ENCODE peak calls at places on chromosomes 12 and 14, in five cellular contexts. E, C, K, A and Z are unnamed samples.

GRCh38 chr12:121784460-121784859 is 9.0 kb downstream of the RHOF start:
- DNase-seq in C (peak; percentile 91), E (no peak), K (no peak), A (no peak), Z (peak; percentile 96)

GRCh38 chr14:34000396-34000795 is 49.5 kb upstream of the EGLN3 start:
- DNase-seq in A (no peak), E (no peak), C (no peak), K (no peak), Z (no peak)

GRCh38 chr12:58925111-58925732 is 4.9 kb upstream of the LRIG3 start:
- DNase-seq in A (no peak), C (peak; percentile 89), E (no peak), K (no peak), Z (no peak)

GRCh38 chr14:36661506-36662257 is at the start of gene PAX9:
- DNase-seq in A (peak; percentile 86), E (peak; percentile 86), K (peak; percentile 89), C (peak; percentile 46), Z (peak; percentile 66)

GRCh38 chr12:99372257-99372933 is 275.2 kb upstream of the GARIN6 start:
- DNase-seq in A (no peak), K (no peak), E (no peak), C (no peak), Z (no peak)

GRCh38 chr12:6533653-6534157 is 612 bp upstream of the GAPDH start:
- DNase-seq in K (peak; percentile 69), E (peak; percentile 70), C (peak; percentile 78), A (peak; percentile 68), Z (peak; percentile 75)

GRCh38 chr12:6852651-6853354 is 853 bp downstream of the USP5 start:
- DNase-seq in K (no peak), E (no peak), A (peak; percentile 50), C (peak; percentile 86), Z (peak; percentile 79)

GRCh38 chr14:36217732-36218131 is 41.2 kb upstream of the PTCSC3 start:
- DNase-seq in E (peak; percentile 76), K (no peak), C (no peak), A (no peak), Z (peak; percentile 35)

GRCh38 chr14:100076133-100076532 is 10.9 kb downstream of the EVL start:
- DNase-seq in A (no peak), K (peak; percentile 19), C (peak; percentile 27), E (no peak), Z (peak; percentile 57)

GRCh38 chr12:74415633-74416032 is 122.0 kb upstream of the ATXN7L3B start:
- DNase-seq in C (peak; percentile 22), K (peak; percentile 14), A (no peak), E (no peak), Z (peak; percentile 21)

GRCh38 chr12:94710933-94711332 is 60.6 kb upstream of the TMCC3 start:
- DNase-seq in E (no peak), C (no peak), A (peak; percentile 50), K (peak; percentile 25), Z (peak; percentile 28)

GRCh38 chr14:101581806-101582205 is 20.5 kb downstream of the DIO3 start:
- DNase-seq in A (no peak), E (no peak), C (no peak), K (no peak), Z (no peak)

GRCh38 chr12:52037248-52037861 is 13.9 kb upstream of the NR4A1 start:
- DNase-seq in K (no peak), A (peak; percentile 61), C (peak; percentile 83), E (no peak), Z (peak; percentile 54)

GRCh38 chr14:46580941-46581671 is 70.5 kb downstream of the RPL10L start:
- DNase-seq in A (peak; percentile 14), C (no peak), E (no peak), K (peak; percentile 57), Z (peak; percentile 41)

GRCh38 chr14:20614038-20614840 is 23.1 kb upstream of the RNASE12 start:
- DNase-seq in A (no peak), C (peak; percentile 25), K (peak; percentile 26), E (no peak), Z (no peak)

GRCh38 chr14:20612403-20612802 is 21.2 kb upstream of the RNASE12 start:
- DNase-seq in K (no peak), C (no peak), A (no peak), E (no peak), Z (no peak)

GRCh38 chr14:20615996-20616395 is 24.8 kb upstream of the RNASE12 start:
- DNase-seq in C (no peak), A (no peak), E (no peak), K (no peak), Z (no peak)

GRCh38 chr14:20611277-20611676 is 20.1 kb upstream of the RNASE12 start:
- DNase-seq in E (no peak), C (no peak), A (no peak), K (no peak), Z (no peak)

GRCh38 chr14:20613094-20614037 is 22.2 kb upstream of the RNASE12 start:
- DNase-seq in E (peak; percentile 79), K (peak; percentile 76), A (peak; percentile 86), C (peak; percentile 99), Z (peak; percentile 98)
- TF ChIP-seq CTCF in E (peak; percentile 55), K (peak; percentile 96), A (peak; percentile 72), C (peak; percentile 76), Z (peak; percentile 62)

DNA sequence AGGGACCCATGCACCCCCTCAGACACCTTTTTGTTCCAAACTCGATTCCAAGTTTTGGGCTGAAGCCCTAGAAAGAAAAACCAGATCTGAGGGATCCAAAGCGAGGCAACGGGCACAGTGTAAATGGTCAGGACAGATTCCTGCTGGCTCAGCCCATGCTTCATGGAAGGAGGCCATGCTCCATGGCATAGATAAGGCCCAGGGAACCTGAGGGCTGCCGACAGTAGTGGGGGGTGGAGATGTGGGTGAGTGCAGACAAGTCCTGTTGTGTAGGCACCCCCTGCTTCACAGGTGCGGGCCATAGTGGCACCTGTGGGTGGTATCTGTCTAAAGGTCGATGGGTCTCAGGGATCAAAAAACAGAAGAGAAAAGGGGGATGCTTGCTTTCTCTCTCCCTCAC is 42.1 kb downstream of the TNFAIP2 start:
- DNase-seq in A (no peak), E (no peak), C (no peak), K (no peak), Z (no peak)
- TF ChIP-seq CTCF in A (no peak), E (no peak), C (no peak), K (no peak), Z (no peak)

GRCh38 chr12:28876423-28876822 is 272.7 kb upstream of the FAR2 start:
- DNase-seq in E (no peak), C (no peak), K (no peak), A (no peak), Z (no peak)
- TF ChIP-seq CTCF in E (no peak), C (no peak), K (no peak), A (no peak), Z (no peak)

DNA sequence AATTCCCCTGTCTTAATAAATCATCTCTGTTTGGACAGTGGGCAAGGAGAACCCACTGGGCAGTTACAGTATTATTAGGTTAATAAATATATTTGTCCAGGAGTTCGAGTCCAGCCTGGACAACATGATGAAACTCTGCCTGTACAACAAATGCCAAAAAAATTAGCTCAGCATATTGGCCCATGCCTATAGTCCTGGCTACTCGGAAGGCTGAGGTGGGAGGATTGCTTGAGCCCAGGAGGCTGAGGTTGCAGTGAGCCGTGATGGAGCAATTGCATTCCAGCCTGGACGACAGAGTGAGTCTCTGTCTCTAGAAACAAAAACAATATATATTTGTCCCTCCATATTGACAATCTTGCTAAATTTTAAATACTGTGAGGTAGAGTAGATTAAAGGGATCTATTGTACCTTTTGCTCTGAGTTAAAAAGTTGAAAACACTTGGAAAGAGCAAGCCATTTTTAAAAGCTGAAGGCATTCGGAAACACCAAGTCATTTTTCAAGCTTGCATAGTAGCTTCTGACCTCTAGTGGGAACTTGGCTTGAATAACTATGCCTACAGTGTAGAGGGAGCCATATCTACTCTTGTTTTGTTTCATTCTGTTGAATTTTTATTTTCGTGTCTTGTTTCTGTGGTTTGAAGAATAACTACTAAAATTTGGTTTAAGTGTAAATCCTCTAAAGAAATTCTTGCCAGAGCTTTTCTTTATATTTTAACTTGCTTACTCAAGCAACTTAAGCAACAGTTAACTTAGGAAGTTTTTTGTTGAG is 14.6 kb upstream of the EEA1 start:
- DNase-seq in K (no peak), C (peak; percentile 83), E (no peak), A (no peak), Z (peak; percentile 60)
- TF ChIP-seq CTCF in K (no peak), C (peak; percentile 35), E (no peak), A (no peak), Z (peak; percentile 35)

DNA sequence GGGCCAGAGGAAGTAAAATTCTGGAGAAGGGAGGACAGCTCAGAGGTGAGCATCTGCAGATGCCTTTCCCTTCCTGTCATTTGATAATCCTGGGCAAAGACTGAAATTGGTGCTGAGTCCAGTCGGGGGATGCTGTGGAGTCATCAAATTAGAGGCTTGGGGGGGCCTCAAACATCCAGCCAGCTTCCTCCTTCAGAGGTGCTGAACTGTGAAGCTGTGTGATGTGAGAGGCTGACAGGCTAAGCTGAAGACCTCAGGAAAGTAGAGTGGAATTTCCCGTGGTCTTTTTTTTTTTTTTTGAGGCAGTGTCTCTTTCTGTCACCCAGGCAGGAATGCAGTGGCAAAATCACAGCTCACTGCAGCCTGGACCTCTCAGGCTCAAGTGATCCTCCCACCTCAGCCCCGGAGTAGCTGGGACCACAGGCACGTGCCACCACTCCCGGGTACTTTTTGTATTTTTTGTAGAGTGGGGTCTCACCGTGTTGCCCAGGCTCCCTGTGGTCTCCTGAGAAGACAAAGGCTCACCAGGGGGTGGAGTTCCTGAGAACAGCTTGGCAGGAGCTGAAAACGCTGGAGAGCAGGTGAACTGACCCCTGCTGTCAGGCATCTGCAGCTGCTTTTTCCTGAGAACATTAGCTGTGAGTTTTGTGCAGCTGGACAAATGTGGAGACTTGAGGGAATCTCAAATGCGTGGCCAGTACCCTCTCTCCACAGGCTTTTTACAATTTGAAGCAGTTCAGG is 6.1 kb upstream of the TCL1B start:
- DNase-seq in A (no peak), C (no peak), K (no peak), E (no peak), Z (no peak)
- TF ChIP-seq CTCF in A (no peak), C (no peak), K (no peak), E (no peak), Z (no peak)

DNA sequence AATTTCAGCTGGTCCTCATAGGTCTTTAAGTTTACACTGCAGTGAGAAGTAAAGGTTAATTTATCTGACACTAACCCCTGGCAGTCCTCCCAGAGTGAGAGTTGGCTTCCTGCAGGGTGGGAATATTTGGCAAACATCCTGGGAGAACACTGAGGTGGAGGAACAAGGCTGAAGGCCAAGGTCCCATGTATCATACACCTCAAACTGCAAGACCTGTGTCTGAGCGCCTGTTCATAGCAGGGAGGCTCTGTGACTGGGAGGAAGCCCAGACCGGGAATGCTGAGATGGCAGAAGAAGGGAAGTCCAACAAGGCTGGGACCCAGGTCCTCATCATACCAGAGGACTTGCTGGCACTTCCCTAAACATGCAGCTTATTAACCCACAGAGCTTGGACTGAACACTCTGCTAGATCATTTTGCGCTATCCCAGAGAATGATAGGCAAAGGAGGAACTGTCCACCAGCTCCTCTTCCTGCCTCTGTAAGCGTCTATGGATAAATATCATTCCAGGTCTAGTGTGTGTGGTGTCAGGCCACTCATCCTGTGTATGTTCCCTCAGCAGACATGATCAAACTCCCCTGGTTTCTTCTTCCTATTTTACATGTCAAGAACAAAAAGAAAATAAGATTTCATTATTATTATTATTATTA is 199.6 kb upstream of the CNOT2 start:
- DNase-seq in K (no peak), E (no peak), C (peak; percentile 37), A (peak; percentile 43), Z (peak; percentile 10)
- TF ChIP-seq CTCF in K (no peak), E (no peak), C (no peak), A (no peak), Z (no peak)